ENCODE peak calls at places on chromosomes 6 and 20, in eight cellular contexts. T, R, C, O, B, Y, G and W are unnamed samples.

GRCh38 chr20:57090590-57091560 is 175.6 kb downstream of the BMP7 start:
- DNase-seq in C (no peak), T (no peak), G (no peak), O (no peak), R (no peak), Y (no peak), B (no peak), W (no peak)

GRCh38 chr20:137668-138131 is 4.7 kb upstream of the DEFB126 start:
- DNase-seq in O (no peak), C (no peak), G (no peak), T (no peak), R (no peak), Y (no peak), B (peak), W (no peak)

GRCh38 chr6:24313477-24314141 is 44.2 kb downstream of the DCDC2 start:
- DNase-seq in T (no peak), R (no peak), C (no peak), O (no peak), Y (peak), B (no peak), G (no peak), W (peak)

GRCh38 chr6:73532288-73532687 is 11.5 kb upstream of the EEF1A1 start:
- DNase-seq in R (no peak), C (no peak), T (no peak), Y (no peak), O (no peak), B (no peak), G (no peak), W (no peak)

GRCh38 chr20:13493143-13493542 is 145.6 kb downstream of the TASP1 start:
- DNase-seq in G (no peak), O (no peak), C (no peak), R (no peak), T (no peak), B (no peak), Y (no peak), W (no peak)

GRCh38 chr6:33204415-33205171 is at the start of gene HSD17B8:
- DNase-seq in R (peak), G (peak), O (peak), B (peak), Y (peak), T (peak), C (peak), W (peak)

GRCh38 chr6:118744261-118744941 is 93.0 kb upstream of the CEP85L start:
- DNase-seq in B (no peak), G (no peak), O (peak), R (no peak), C (no peak), Y (no peak), T (no peak), W (peak)

GRCh38 chr6:15062311-15063252 is 183.3 kb upstream of the JARID2 start:
- DNase-seq in C (no peak), O (peak), T (peak), Y (peak), B (peak), R (no peak), G (no peak), W (peak)

GRCh38 chr6:169864148-169865030 is 113.0 kb downstream of the ERMARD start:
- DNase-seq in B (no peak), C (no peak), O (no peak), Y (no peak), G (no peak), T (no peak), R (no peak), W (peak)

GRCh38 chr6:45574885-45575284 is 197.2 kb upstream of the SUPT3H start:
- DNase-seq in T (peak), G (no peak), Y (no peak), B (no peak), C (no peak), O (no peak), R (no peak), W (no peak)

GRCh38 chr6:75308250-75308988 is 23.8 kb upstream of the TMEM30A start:
- DNase-seq in Y (no peak), C (no peak), O (no peak), B (no peak), G (no peak), T (no peak), R (no peak), W (no peak)

GRCh38 chr6:16591681-16592549 is 169.3 kb downstream of the ATXN1 start:
- DNase-seq in C (no peak), B (no peak), Y (no peak), O (no peak), G (peak), T (no peak), R (no peak), W (no peak)

GRCh38 chr6:3176562-3177355 is 19.4 kb upstream of the TUBB2A start:
- DNase-seq in Y (peak), C (no peak), R (no peak), B (peak), T (peak), O (peak), G (peak), W (peak)

GRCh38 chr6:117919775-117920492 is 12.9 kb downstream of the SLC35F1 start:
- DNase-seq in R (peak), C (no peak), Y (no peak), T (no peak), G (no peak), B (no peak), O (no peak), W (peak)

GRCh38 chr6:36235309-36235708 is 34.6 kb upstream of the PNPLA1 start:
- DNase-seq in Y (no peak), R (no peak), C (no peak), G (no peak), T (no peak), O (no peak), B (peak), W (no peak)

GRCh38 chr6:113396644-113397201 is 460.4 kb upstream of the MARCKS start:
- DNase-seq in T (no peak), G (no peak), C (no peak), O (no peak), R (no peak), B (no peak), Y (no peak), W (no peak)

GRCh38 chr6:165831812-165832470 is 168.9 kb upstream of the PDE10A start:
- DNase-seq in R (no peak), Y (no peak), B (no peak), G (no peak), T (no peak), O (no peak), C (no peak), W (no peak)

GRCh38 chr6:21331221-21331620 is 262.3 kb upstream of the SOX4 start:
- DNase-seq in B (no peak), C (no peak), T (no peak), R (no peak), O (no peak), Y (peak), G (no peak), W (peak)

GRCh38 chr6:35312076-35312762 is 14.6 kb downstream of the DEF6 start:
- DNase-seq in O (no peak), G (no peak), T (no peak), Y (no peak), B (no peak), C (no peak), R (no peak), W (no peak)

GRCh38 chr6:26305097-26305841 is 59.7 kb upstream of the BTN3A2 start:
- DNase-seq in C (no peak), R (no peak), O (no peak), T (peak), Y (peak), G (peak), B (peak), W (peak)